ENCODE peak calls at places on chromosomes 16 and 17, in five cellular contexts. I is T-cell; L is CD8-positive, alpha-beta memory T cell; P is stimulated activated CD8-positive, alpha-beta memory T cell treated with anti-CD3 and anti-CD28 coated beads, Interleukin-15, amount 100 ng/mL, for 1 hour; B is activated CD8-positive, alpha-beta memory T cell treated with anti-CD3 and anti-CD28 coated beads, Interleukin-2, amount 50 U/mL, for 48 hours. Q is an unnamed sample.

GRCh38 chr17:66165537-66166123 is 26.3 kb downstream of the CEP112 start:
- DNase-seq in I (no peak), L (no peak), P (no peak), B (no peak), Q (peak)

GRCh38 chr17:16475196-16475704 is 16.7 kb downstream of the LRRC75A start:
- DNase-seq in I (no peak), L (no peak), P (no peak), B (no peak), Q (no peak)

GRCh38 chr16:12214509-12214908 is 238.0 kb downstream of the SNX29 start:
- DNase-seq in I (no peak), L (no peak), P (no peak), B (no peak), Q (no peak)

GRCh38 chr16:48430890-48431289 is 45.7 kb upstream of the SIAH1 start:
- DNase-seq in I (no peak), L (no peak), P (no peak), B (no peak), Q (no peak)

GRCh38 chr16:69363281-69363717 is 11.7 kb upstream of the TMED6 start:
- DNase-seq in I (no peak), L (no peak), P (no peak), B (no peak), Q (no peak)

GRCh38 chr16:57138281-57138935 is 46.0 kb downstream of the CPNE2 start:
- DNase-seq in I (no peak), L (no peak), P (no peak), B (no peak), Q (no peak)

GRCh38 chr16:16075463-16076399 is 126.3 kb downstream of the ABCC1 start:
- DNase-seq in I (peak), L (no peak), P (no peak), B (no peak), Q (no peak)

GRCh38 chr16:31488630-31489564 is 6.0 kb downstream of the SLC5A2 start:
- DNase-seq in I (no peak), L (no peak), P (no peak), B (no peak), Q (no peak)

GRCh38 chr17:52227926-52228325 is 69.4 kb upstream of the CA10 start:
- DNase-seq in I (no peak), L (no peak), P (no peak), B (no peak), Q (no peak)

GRCh38 chr16:19415461-19415860 is 2.2 kb upstream of the TMC5 start:
- DNase-seq in I (no peak), L (no peak), P (no peak), B (no peak), Q (no peak)

GRCh38 chr16:1580256-1580655 is 31.6 kb downstream of the IFT140 start:
- DNase-seq in I (no peak), L (no peak), P (no peak), B (no peak), Q (no peak)

GRCh38 chr17:78724544-78724943 is 57.5 kb downstream of the CYTH1 start:
- DNase-seq in I (no peak), L (no peak), P (no peak), B (no peak), Q (no peak)

GRCh38 chr17:41824086-41824485 is 11.3 kb downstream of the FKBP10 start:
- DNase-seq in I (no peak), L (no peak), P (no peak), B (no peak), Q (no peak)

GRCh38 chr17:64780096-64781012 is 118.2 kb upstream of the SMURF2 start:
- DNase-seq in I (peak), L (peak), P (peak), B (peak), Q (peak)

GRCh38 chr16:69036399-69037091 is 68.9 kb upstream of the HAS3 start:
- DNase-seq in I (no peak), L (no peak), P (no peak), B (no peak), Q (no peak)

GRCh38 chr17:61816538-61816937 is 46.8 kb downstream of the BRIP1 start:
- DNase-seq in I (no peak), L (no peak), P (no peak), B (no peak), Q (no peak)

GRCh38 chr17:43890240-43890639 is 17.1 kb downstream of the MPP2 start:
- DNase-seq in I (no peak), L (no peak), P (no peak), B (no peak), Q (no peak)

GRCh38 chr17:72234951-72235350 is 114.1 kb downstream of the SOX9 start:
- DNase-seq in I (no peak), L (no peak), P (no peak), B (no peak), Q (no peak)

GRCh38 chr17:50055055-50055425 is 870 bp upstream of the ITGA3 start:
- DNase-seq in I (no peak), L (peak), P (no peak), B (no peak), Q (no peak)

GRCh38 chr17:28612936-28613872 is 781 bp downstream of the RSKR start:
- DNase-seq in I (peak), L (peak), P (no peak), B (no peak), Q (peak)

Q was measured in GM10248.